ENCODE peak calls at places on chromosomes 2 and 18, in nine cellular contexts. D is lower lobe of right lung, A is HL-60, H is AG09309, Z is Peyer's patch, O is tibial artery, V is SK-N-MC, L is OCI-LY7, U is GM23338. T is an unnamed sample.

GRCh38 chr18:76406791-76407190 is 88.3 kb downstream of the ZNF516 start:
- DNase-seq in L (no peak), U (no peak), A (no peak), D (no peak), H (no peak), O (no peak), Z (peak), V (no peak), T (no peak)

GRCh38 chr2:47422560-47422959 is 19.6 kb downstream of the MSH2 start:
- DNase-seq in L (no peak), V (no peak), O (no peak), H (peak), Z (no peak), U (no peak), A (no peak), D (no peak), T (no peak)

GRCh38 chr18:28158083-28158581 is 18.8 kb downstream of the CDH2 start:
- DNase-seq in Z (no peak), D (no peak), H (no peak), L (no peak), O (no peak), U (no peak), V (no peak), A (no peak), T (no peak)

GRCh38 chr2:68387408-68388350 is 22.6 kb downstream of the PLEK start:
- DNase-seq in D (no peak), O (no peak), A (peak), U (no peak), V (no peak), H (no peak), Z (no peak), L (peak), T (no peak)

GRCh38 chr2:147026664-147027278 is 818.1 kb upstream of the ACVR2A start:
- DNase-seq in A (no peak), U (no peak), V (no peak), L (no peak), H (no peak), Z (no peak), O (no peak), D (no peak), T (peak)

GRCh38 chr2:11719230-11719977 is 27.0 kb upstream of the LPIN1 start:
- DNase-seq in O (no peak), U (no peak), D (no peak), Z (no peak), H (no peak), L (no peak), A (no peak), V (no peak), T (no peak)

GRCh38 chr18:58721586-58722160 is 50.4 kb downstream of the MALT1 start:
- DNase-seq in V (no peak), Z (no peak), U (no peak), L (no peak), A (no peak), H (peak), D (no peak), O (no peak), T (no peak)

GRCh38 chr2:69911985-69912563 is 2.8 kb upstream of the MXD1 start:
- DNase-seq in L (peak), V (peak), D (no peak), A (no peak), H (no peak), U (peak), Z (no peak), O (no peak), T (no peak)

GRCh38 chr2:3041841-3042600 is 335.6 kb downstream of the EIPR1 start:
- DNase-seq in V (no peak), H (no peak), L (no peak), A (no peak), U (no peak), Z (no peak), D (no peak), O (no peak), T (peak)

GRCh38 chr2:190765386-190766173 is 115.0 kb upstream of the GLS start:
- DNase-seq in D (no peak), V (no peak), U (no peak), O (no peak), H (peak), Z (no peak), A (no peak), L (no peak), T (peak)

GRCh38 chr2:42864641-42865280 is 72.4 kb upstream of the HAAO start:
- DNase-seq in L (no peak), U (no peak), D (no peak), H (no peak), Z (peak), V (no peak), O (no peak), A (no peak), T (no peak)

GRCh38 chr2:159090514-159091201 is 122.2 kb downstream of the TANC1 start:
- DNase-seq in H (no peak), L (no peak), O (no peak), V (no peak), U (no peak), D (no peak), Z (no peak), A (no peak), T (no peak)

GRCh38 chr2:147045113-147045512 is 799.7 kb upstream of the ACVR2A start:
- DNase-seq in U (peak), H (no peak), A (no peak), Z (peak), V (no peak), D (no peak), O (peak), L (peak), T (no peak)

GRCh38 chr18:28736951-28737350 is 560.0 kb upstream of the CDH2 start:
- DNase-seq in D (no peak), L (no peak), U (no peak), Z (no peak), A (no peak), O (no peak), V (no peak), H (no peak), T (no peak)

GRCh38 chr2:237429761-237430160 is 15.8 kb upstream of the COL6A3 start:
- DNase-seq in D (peak), L (no peak), Z (no peak), V (no peak), H (no peak), U (no peak), A (no peak), O (no peak), T (no peak)

GRCh38 chr2:65256088-65256487 is 28.5 kb downstream of the ACTR2 start:
- DNase-seq in D (no peak), A (no peak), U (peak), V (no peak), H (no peak), O (no peak), Z (no peak), L (peak), T (no peak)

GRCh38 chr2:55923091-55923977 is at the start of gene EFEMP1:
- DNase-seq in D (peak), H (no peak), A (no peak), U (peak), V (no peak), Z (peak), O (peak), L (no peak), T (no peak)

GRCh38 chr2:219073413-219074129 is 12.8 kb upstream of the IHH start:
- DNase-seq in O (no peak), H (peak), U (peak), A (peak), Z (peak), V (peak), D (no peak), L (peak), T (peak)

GRCh38 chr2:186891219-186891621 is 42.2 kb upstream of the ZSWIM2 start:
- DNase-seq in Z (no peak), L (no peak), V (no peak), A (no peak), U (no peak), O (no peak), D (no peak), H (peak), T (no peak)

GRCh38 chr18:3722662-3723433 is 272.9 kb downstream of the TGIF1 start:
- DNase-seq in A (no peak), L (no peak), Z (no peak), O (no peak), U (no peak), V (no peak), D (no peak), H (no peak), T (no peak)

GRCh38 chr18:63975632-63976031 is 5.8 kb downstream of the SERPINB8 start:
- DNase-seq in L (no peak), D (no peak), Z (no peak), H (no peak), A (peak), O (no peak), V (no peak), U (no peak), T (no peak)

GRCh38 chr18:47265197-47265596 is 13.7 kb upstream of the SKOR2 start:
- DNase-seq in V (no peak), H (peak), A (no peak), D (no peak), L (no peak), Z (no peak), U (no peak), O (no peak), T (no peak)

GRCh38 chr2:231688616-231689508 is 19.5 kb upstream of the PTMA start:
- DNase-seq in L (no peak), U (no peak), H (no peak), A (no peak), D (no peak), V (no peak), O (no peak), Z (no peak), T (no peak)

GRCh38 chr2:64410673-64411072 is 43.3 kb upstream of the LGALSL start:
- DNase-seq in H (no peak), V (no peak), L (no peak), D (no peak), O (no peak), A (no peak), U (no peak), Z (no peak), T (no peak)

GRCh38 chr2:237060518-237061312 is 25.0 kb upstream of the COPS8 start:
- DNase-seq in H (no peak), O (peak), U (peak), Z (peak), V (no peak), D (no peak), A (no peak), L (peak), T (no peak)

GRCh38 chr2:105407946-105408743 is 9.3 kb upstream of the FHL2 start:
- DNase-seq in U (no peak), H (no peak), A (no peak), V (no peak), Z (no peak), D (no peak), L (no peak), O (no peak), T (no peak)

GRCh38 chr18:55907352-55908045 is 319.5 kb upstream of the TCF4 start:
- DNase-seq in L (no peak), U (no peak), O (no peak), D (no peak), V (no peak), Z (no peak), A (no peak), H (no peak), T (no peak)

GRCh38 chr2:105634198-105634597 is 110.5 kb upstream of the NCK2 start:
- DNase-seq in H (no peak), A (no peak), Z (no peak), V (no peak), D (no peak), U (no peak), L (no peak), O (no peak), T (no peak)

GRCh38 chr2:99420031-99420430 is 69.8 kb downstream of the REV1 start:
- DNase-seq in V (no peak), H (no peak), U (no peak), L (no peak), Z (no peak), D (no peak), A (no peak), O (no peak), T (no peak)

GRCh38 chr2:153408708-153409107 is 69.9 kb downstream of the RPRM start:
- DNase-seq in L (no peak), V (no peak), D (no peak), U (no peak), O (no peak), Z (no peak), A (no peak), H (no peak), T (no peak)

GRCh38 chr2:26011609-26011989 is 22.3 kb upstream of the RAB10 start:
- DNase-seq in O (no peak), D (no peak), L (no peak), U (no peak), A (no peak), H (no peak), V (no peak), Z (no peak), T (no peak)

GRCh38 chr18:21703241-21703820 is 1.2 kb downstream of the ABHD3 start:
- DNase-seq in V (no peak), A (no peak), D (no peak), O (no peak), H (no peak), L (peak), Z (peak), U (peak), T (no peak)

GRCh38 chr2:191935247-191935646 is 88.4 kb upstream of the CAVIN2 start:
- DNase-seq in Z (no peak), O (no peak), H (no peak), V (no peak), D (peak), A (no peak), L (no peak), U (no peak), T (no peak)

GRCh38 chr2:43842866-43843226 is 4.1 kb downstream of the ABCG8 start:
- DNase-seq in V (no peak), O (no peak), D (no peak), Z (no peak), U (no peak), A (no peak), H (no peak), L (no peak), T (no peak)

GRCh38 chr2:202196727-202197126 is 41.7 kb downstream of the SUMO1 start:
- DNase-seq in O (no peak), D (no peak), H (no peak), V (no peak), Z (no peak), U (no peak), L (no peak), A (peak), T (no peak)

GRCh38 chr2:74957886-74958276 is 562 bp upstream of the POLE4 start:
- DNase-seq in O (no peak), H (no peak), A (peak), U (no peak), V (no peak), D (no peak), L (no peak), Z (no peak), T (no peak)
- H3K4me3 ChIP-seq in O (peak), H (peak), A (peak), U (peak), V (peak), D (peak), L (peak), Z (peak), T (peak)

DNA sequence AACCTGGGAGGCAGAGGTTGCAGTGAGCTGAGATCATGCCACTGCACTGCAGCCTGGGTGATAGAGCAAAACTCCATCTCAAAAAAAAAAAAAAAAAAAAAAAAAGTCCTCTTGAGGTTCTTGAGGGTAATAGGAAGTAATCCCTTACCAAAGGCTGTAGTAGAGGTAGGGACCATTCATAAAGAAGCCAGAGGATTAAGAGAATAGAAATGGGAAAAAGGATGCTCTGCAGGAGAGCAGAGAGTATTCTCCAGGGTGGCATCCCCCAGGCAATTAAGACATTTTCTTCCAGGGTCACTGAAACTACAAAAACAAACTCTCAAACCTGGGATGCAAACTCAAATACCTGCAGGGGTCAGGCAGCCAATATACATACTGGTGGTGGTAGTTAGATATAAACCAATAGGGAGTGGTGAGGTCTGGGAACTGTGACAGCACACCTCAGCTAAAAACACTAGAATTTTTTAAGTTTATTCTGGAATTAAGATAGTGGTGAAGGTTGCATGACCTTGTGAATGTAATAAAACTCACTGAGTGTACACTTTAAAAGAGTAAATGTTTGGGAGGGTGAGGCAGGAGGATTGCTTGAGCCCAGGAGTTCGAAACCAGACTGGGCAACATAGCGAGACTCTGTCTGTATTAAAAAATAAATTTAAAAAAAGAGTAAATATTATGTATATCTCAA is 24.7 kb downstream of the RAPH1 start:
- DNase-seq in O (no peak), A (no peak), D (no peak), V (no peak), Z (no peak), U (peak), H (no peak), L (no peak), T (no peak)
- H3K4me3 ChIP-seq in O (no peak), A (no peak), D (no peak), V (no peak), Z (no peak), U (no peak), H (no peak), L (no peak), T (no peak)

GRCh38 chr2:113822087-113822805 is 65.8 kb upstream of the SLC35F5 start:
- DNase-seq in D (no peak), H (no peak), L (no peak), V (no peak), Z (no peak), O (no peak), A (no peak), U (no peak), T (no peak)

GRCh38 chr2:113823729-113824595 is 65.9 kb upstream of the ACTR3 start:
- DNase-seq in D (no peak), U (no peak), H (no peak), A (no peak), O (no peak), Z (no peak), L (no peak), V (no peak), T (no peak)

GRCh38 chr2:113818382-113818951 is 62.0 kb upstream of the SLC35F5 start:
- DNase-seq in H (peak), V (no peak), U (peak), L (no peak), O (no peak), D (peak), A (no peak), Z (peak), T (peak)
- H3K4me3 ChIP-seq in H (no peak), V (no peak), U (no peak), L (no peak), O (no peak), D (no peak), A (no peak), Z (no peak), T (no peak)

GRCh38 chr2:951224-952006 is 766 bp downstream of the SNTG2 start:
- DNase-seq in O (no peak), L (no peak), D (no peak), Z (no peak), A (no peak), U (peak), H (no peak), V (no peak), T (no peak)
- H3K4me3 ChIP-seq in O (peak), L (no peak), D (peak), Z (peak), A (no peak), U (peak), H (peak), V (peak), T (peak)

DNA sequence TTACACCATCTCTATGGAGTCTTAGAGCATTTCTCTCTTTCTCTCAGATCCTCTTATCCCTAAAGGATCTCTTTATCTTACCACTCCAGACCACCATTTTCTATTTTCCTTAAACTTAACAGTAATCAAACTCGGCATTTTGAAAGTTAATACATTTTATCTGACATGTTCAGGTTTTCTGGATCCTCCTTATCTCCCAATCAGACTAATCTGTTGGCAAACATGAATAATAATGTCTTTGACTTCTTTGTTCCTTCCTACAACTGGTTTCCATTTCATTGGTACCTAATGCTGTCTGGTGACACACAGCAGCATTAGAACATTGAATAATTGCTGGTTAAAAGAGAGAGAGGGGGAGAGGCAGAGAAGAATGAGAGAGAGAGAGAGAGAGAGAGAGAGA is 932.1 kb upstream of the FSHR start:
- DNase-seq in O (no peak), Z (no peak), H (no peak), L (no peak), U (no peak), A (no peak), V (no peak), D (no peak), T (no peak)
- H3K4me3 ChIP-seq in O (no peak), Z (no peak), H (no peak), L (no peak), U (no peak), A (no peak), V (no peak), D (no peak), T (no peak)

GRCh38 chr2:216596986-216597509 is 36.2 kb upstream of the IGFBP2 start:
- DNase-seq in O (no peak), H (peak), L (no peak), U (no peak), D (no peak), V (peak), A (no peak), Z (no peak), T (no peak)
- H3K4me3 ChIP-seq in O (no peak), H (no peak), L (no peak), U (no peak), D (no peak), V (peak), A (no peak), Z (no peak), T (no peak)

T was measured in skeletal muscle cell.